ENCODE peak calls at places on chromosomes 7 and 10, in six cellular contexts. S is myocyte; X is left cardiac atrium; N is mucosa of descending colon; B is RPMI7951; L is activated CD4-positive, alpha-beta T cell treated with anti-CD3 and anti-CD28 coated beads, Interleukin-2, amount 50 U/mL, for 1 hour. C is an unnamed sample.

GRCh38 chr10:13054844-13055243 is 45.1 kb upstream of the OPTN start:
- DNase-seq in X (no peak), L (no peak), S (peak; percentile 89), B (no peak), N (no peak), C (no peak)

GRCh38 chr7:155983176-155983815 is 171.0 kb upstream of the SHH start:
- DNase-seq in L (no peak), X (no peak), S (no peak), B (no peak), N (no peak), C (no peak)

GRCh38 chr10:70656489-70656888 is 15.8 kb upstream of the ADAMTS14 start:
- DNase-seq in S (peak; percentile 96), L (no peak), X (no peak), N (no peak), B (peak; percentile 99), C (no peak)

GRCh38 chr7:121745856-121746255 is 127.1 kb upstream of the PTPRZ1 start:
- DNase-seq in X (no peak), L (no peak), B (no peak), S (no peak), N (no peak), C (no peak)

GRCh38 chr7:144468990-144469732 is 65.7 kb upstream of the NOBOX start:
- DNase-seq in S (no peak), L (no peak), N (no peak), X (no peak), B (no peak), C (no peak)

GRCh38 chr7:132376361-132377013 is 199.8 kb downstream of the PLXNA4 start:
- DNase-seq in X (no peak), S (no peak), L (no peak), N (peak; percentile 45), B (no peak), C (no peak)

GRCh38 chr10:30529373-30529998 is 95.5 kb downstream of the MAP3K8 start:
- DNase-seq in S (no peak), N (peak; percentile 69), L (peak; percentile 67), B (peak; percentile 43), X (peak; percentile 63), C (no peak)

GRCh38 chr7:149255174-149255573 is 6.8 kb upstream of the ZNF783 start:
- DNase-seq in X (no peak), N (no peak), L (no peak), B (no peak), S (no peak), C (no peak)

GRCh38 chr10:76035728-76036409 is 604.4 kb downstream of the LRMDA start:
- DNase-seq in N (no peak), B (no peak), L (no peak), X (no peak), S (no peak), C (no peak)

GRCh38 chr10:38003588-38003987 is 6.9 kb upstream of the ZNF33A start:
- DNase-seq in S (no peak), L (no peak), X (no peak), B (no peak), N (no peak), C (no peak)